ENCODE peak calls at places on chromosomes 5 and 9, in six cellular contexts. Q is OCI-LY7, R is SK-N-SH, O is PC-9, H is HepG2, C is mammary epithelial cell. Z is an unnamed sample.
A peak's percentile ranks its signal among the peaks of the same experiment; 100 is the strongest.

GRCh38 chr9:2602704-2603116 is 18.9 kb upstream of the VLDLR start:
- DNase-seq in Q (no peak), R (peak; percentile 14), O (peak; percentile 8), H (no peak), C (no peak), Z (no peak)

GRCh38 chr5:19987594-19988345 is at the start of gene CDH18:
- DNase-seq in Q (no peak), R (peak; percentile 73), O (peak; percentile 67), H (no peak), C (peak; percentile 79), Z (peak; percentile 55)

GRCh38 chr5:136132087-136132486 is 558 bp upstream of the SMAD5 start:
- DNase-seq in Q (peak; percentile 38), R (peak; percentile 24), O (no peak), H (peak; percentile 6), C (no peak), Z (no peak)

GRCh38 chr5:131064669-131065371 is 100.2 kb downstream of the HINT1 start:
- DNase-seq in Q (no peak), R (no peak), O (no peak), H (no peak), C (no peak), Z (no peak)

GRCh38 chr5:148913985-148914421 is 87.6 kb downstream of the ADRB2 start:
- DNase-seq in Q (no peak), R (no peak), O (peak; percentile 72), H (peak; percentile 4), C (peak; percentile 80), Z (peak; percentile 99)

GRCh38 chr5:140345919-140346347 is 470 bp downstream of the HBEGF start:
- DNase-seq in Q (peak; percentile 42), R (peak; percentile 88), O (peak; percentile 55), H (peak; percentile 35), C (peak; percentile 42), Z (peak; percentile 56)

GRCh38 chr5:56328753-56329560 is 95.8 kb upstream of the ANKRD55 start:
- DNase-seq in Q (no peak), R (no peak), O (peak; percentile 13), H (peak; percentile 83), C (peak; percentile 84), Z (peak; percentile 71)

GRCh38 chr5:56637321-56637920 is 177.9 kb upstream of the MAP3K1 start:
- DNase-seq in Q (no peak), R (peak; percentile 24), O (no peak), H (peak; percentile 93), C (no peak), Z (peak; percentile 73)

GRCh38 chr5:56412601-56413379 is 179.7 kb upstream of the ANKRD55 start:
- DNase-seq in Q (peak; percentile 85), R (no peak), O (no peak), H (no peak), C (no peak), Z (no peak)

GRCh38 chr5:125558466-125558865 is 812.0 kb upstream of the ZNF608 start:
- DNase-seq in Q (no peak), R (no peak), O (no peak), H (no peak), C (peak; percentile 17), Z (peak; percentile 59)

GRCh38 chr5:168706655-168707069 is 127.5 kb upstream of the PANK3 start:
- DNase-seq in Q (peak; percentile 4), R (peak; percentile 43), O (peak; percentile 25), H (peak; percentile 25), C (peak; percentile 23), Z (peak; percentile 29)

GRCh38 chr5:459562-460412 is 16.8 kb downstream of the EXOC3 start:
- DNase-seq in Q (no peak), R (no peak), O (no peak), H (no peak), C (no peak), Z (no peak)

GRCh38 chr5:167710444-167711025 is 580.9 kb upstream of the WWC1 start:
- DNase-seq in Q (no peak), R (no peak), O (no peak), H (no peak), C (peak; percentile 63), Z (peak; percentile 72)

GRCh38 chr9:70136632-70137031 is 93.0 kb downstream of the MAMDC2 start:
- DNase-seq in Q (no peak), R (no peak), O (no peak), H (no peak), C (peak; percentile 83), Z (peak; percentile 60)

GRCh38 chr5:77885501-77885900 is 109.4 kb upstream of the TBCA start:
- DNase-seq in Q (no peak), R (no peak), O (no peak), H (no peak), C (no peak), Z (no peak)

GRCh38 chr9:126984969-126985368 is 70.4 kb downstream of the RALGPS1 start:
- DNase-seq in Q (no peak), R (no peak), O (peak; percentile 89), H (no peak), C (peak; percentile 9), Z (no peak)

GRCh38 chr5:111127453-111128195 is 35.5 kb downstream of the WDR36 start:
- DNase-seq in Q (no peak), R (no peak), O (peak; percentile 14), H (no peak), C (peak; percentile 83), Z (no peak)

GRCh38 chr5:146710348-146710747 is 168.2 kb downstream of the PPP2R2B start:
- DNase-seq in Q (no peak), R (no peak), O (no peak), H (no peak), C (peak; percentile 54), Z (no peak)

GRCh38 chr5:133624316-133624715 is 12.0 kb upstream of the FSTL4 start:
- DNase-seq in Q (no peak), R (no peak), O (no peak), H (no peak), C (no peak), Z (no peak)

GRCh38 chr5:141349917-141350619 is at the start of gene PCDHGB1:
- DNase-seq in Q (peak; percentile 79), R (peak; percentile 63), O (peak; percentile 33), H (peak; percentile 75), C (peak; percentile 39), Z (peak; percentile 41)

GRCh38 chr5:147743686-147744332 is 38.7 kb downstream of the JAKMIP2 start:
- DNase-seq in Q (no peak), R (peak; percentile 46), O (no peak), H (no peak), C (no peak), Z (no peak)

GRCh38 chr9:93264338-93265125 is 80.6 kb downstream of the WNK2 start:
- DNase-seq in Q (no peak), R (peak; percentile 21), O (no peak), H (no peak), C (no peak), Z (no peak)

GRCh38 chr9:115717711-115718173 is 435.8 kb upstream of the PAPPA start:
- DNase-seq in Q (no peak), R (no peak), O (no peak), H (no peak), C (peak; percentile 37), Z (peak; percentile 88)

GRCh38 chr5:38479315-38479904 is 77.0 kb downstream of the LIFR start:
- DNase-seq in Q (no peak), R (no peak), O (no peak), H (no peak), C (no peak), Z (no peak)

GRCh38 chr5:9126490-9126889 is 419.4 kb downstream of the SEMA5A start:
- DNase-seq in Q (no peak), R (no peak), O (no peak), H (no peak), C (no peak), Z (peak; percentile 36)

GRCh38 chr5:68407312-68408239 is 192.0 kb downstream of the PIK3R1 start:
- DNase-seq in Q (no peak), R (no peak), O (no peak), H (no peak), C (no peak), Z (no peak)

GRCh38 chr5:68406344-68406743 is 190.8 kb downstream of the PIK3R1 start:
- DNase-seq in Q (no peak), R (no peak), O (no peak), H (no peak), C (peak; percentile 47), Z (no peak)

GRCh38 chr5:68408345-68408871 is 192.9 kb downstream of the PIK3R1 start:
- DNase-seq in Q (no peak), R (no peak), O (no peak), H (no peak), C (no peak), Z (no peak)

GRCh38 chr5:68406767-68407232 is 191.2 kb downstream of the PIK3R1 start:
- DNase-seq in Q (peak; percentile 5), R (peak; percentile 37), O (peak; percentile 7), H (no peak), C (no peak), Z (no peak)

DNA sequence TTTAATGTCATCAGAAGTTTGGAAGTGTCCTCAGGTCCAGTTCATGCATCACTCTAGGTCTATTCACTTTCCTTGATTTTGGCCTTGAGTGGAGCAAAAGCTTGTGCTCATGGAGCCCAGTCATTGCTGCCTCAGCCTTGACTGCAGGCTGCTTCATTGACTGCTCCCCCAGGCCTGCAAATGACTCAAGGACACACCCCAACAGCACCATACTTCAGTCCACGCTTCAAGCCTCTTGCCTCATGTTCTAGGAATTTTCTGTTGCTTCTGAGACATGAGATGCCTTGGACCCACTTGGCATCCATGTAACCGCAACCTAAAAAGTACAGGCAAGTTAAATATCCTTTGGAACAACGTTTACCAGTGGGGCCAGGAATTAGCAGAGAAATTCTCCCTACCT is 193.7 kb downstream of the PIK3R1 start:
- DNase-seq in Q (no peak), R (no peak), O (no peak), H (no peak), C (peak; percentile 77), Z (peak; percentile 82)
- H3K4me2 ChIP-seq in Q (no peak overlapping the region), R (no peak overlapping the region), O (no peak overlapping the region), H (no peak overlapping the region), C (no peak overlapping the region), Z (no peak overlapping the region)

GRCh38 chr9:131735238-131736181 is 4.4 kb downstream of the RAPGEF1 start:
- DNase-seq in Q (no peak), R (no peak), O (no peak), H (peak; percentile 94), C (no peak), Z (no peak)
- H3K4me1 ChIP-seq in Q (peaks cover 75% of the 10 kb centered on the region), R (peaks cover 31% of the 10 kb centered on the region), O (peaks cover 67% of the 10 kb centered on the region), H (peaks cover 83% of the 10 kb centered on the region), C (peaks cover 55% of the 10 kb centered on the region), Z (peaks cover 54% of the 10 kb centered on the region)

GRCh38 chr9:72363908-72364678 is 915 bp downstream of the ZFAND5 start:
- DNase-seq in Q (peak; percentile 81), R (peak; percentile 82), O (peak; percentile 36), H (peak; percentile 20), C (peak; percentile 53), Z (peak; percentile 59)
- H2AFZ ChIP-seq in Q (peak overlapping the region; percentile 6), R (no peak overlapping the region), O (no peak overlapping the region), H (no peak overlapping the region), C (no peak overlapping the region), Z (no peak overlapping the region)

DNA sequence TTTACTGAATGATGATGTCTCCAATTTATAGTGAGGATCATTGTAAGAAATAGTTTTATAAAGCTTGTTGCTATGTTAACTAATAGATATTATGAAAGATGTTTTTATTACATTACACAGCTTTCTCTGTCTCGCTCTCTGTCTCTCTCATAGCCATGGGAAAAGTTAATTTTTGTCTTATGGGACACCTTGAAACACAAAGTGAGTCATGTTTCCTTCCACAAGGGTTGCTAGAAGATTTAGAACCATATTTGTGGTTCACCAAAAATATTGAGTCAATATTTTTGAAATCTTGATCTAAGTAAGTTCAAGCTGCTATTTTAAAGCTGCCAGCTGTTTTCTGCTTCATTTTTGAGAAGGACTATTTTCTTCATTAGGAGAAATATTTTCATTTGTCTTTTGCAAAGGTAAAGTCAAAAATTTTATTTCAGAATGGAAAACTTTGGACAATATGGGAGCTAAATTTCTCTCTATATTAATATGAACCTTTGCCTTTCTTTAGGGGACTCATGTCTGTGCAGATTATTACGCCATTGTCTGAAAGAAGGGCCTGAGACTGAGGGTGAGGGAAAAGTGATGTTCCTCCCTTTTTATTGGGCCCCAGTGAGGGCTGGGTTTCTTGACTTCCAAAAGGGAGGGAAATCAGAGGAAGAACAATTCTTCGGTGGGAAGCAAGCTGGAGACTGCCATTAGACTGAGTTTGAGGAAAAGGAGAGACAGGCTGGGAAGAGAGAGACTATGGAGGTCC is 87.9 kb upstream of the SLC24A2 start:
- DNase-seq in Q (no peak), R (no peak), O (no peak), H (no peak), C (peak; percentile 41), Z (no peak)
- H3K4me2 ChIP-seq in Q (no peak overlapping the region), R (no peak overlapping the region), O (no peak overlapping the region), H (no peak overlapping the region), C (no peak overlapping the region), Z (no peak overlapping the region)